ENCODE peak calls at places on chromosomes 5 and 9, in five cellular contexts. L is GM23338, H is K562, T is HepG2, Y is GM12878. C is an unnamed sample.

GRCh38 chr5:96144289-96144688 is 182.6 kb upstream of the ELL2 start:
- DNase-seq in L (peak; percentile 94), H (no peak), T (no peak), Y (no peak), C (no peak)

GRCh38 chr9:9003184-9003583 is 1203.6 kb upstream of the DMAC1 start:
- DNase-seq in L (peak; percentile 48), H (no peak), T (peak; percentile 16), Y (no peak), C (no peak)

GRCh38 chr9:70004310-70004709 is 39.3 kb upstream of the MAMDC2 start:
- DNase-seq in L (no peak), H (no peak), T (no peak), Y (no peak), C (no peak)

GRCh38 chr5:11048760-11049159 is 287.7 kb upstream of the DAP start:
- DNase-seq in L (no peak), H (no peak), T (no peak), Y (no peak), C (no peak)

GRCh38 chr9:114898741-114899140 is 31.6 kb downstream of the TNFSF8 start:
- DNase-seq in L (no peak), H (no peak), T (no peak), Y (no peak), C (no peak)

GRCh38 chr5:124649548-124650501 is 96.6 kb downstream of the ZNF608 start:
- DNase-seq in L (no peak), H (peak; percentile 46), T (no peak), Y (peak; percentile 99), C (no peak)

GRCh38 chr9:124218438-124219289 is 39.1 kb upstream of the NEK6 start:
- DNase-seq in L (no peak), H (no peak), T (peak; percentile 30), Y (peak; percentile 92), C (peak; percentile 72)

GRCh38 chr5:140262839-140263238 is 40.1 kb downstream of the PFDN1 start:
- DNase-seq in L (no peak), H (no peak), T (no peak), Y (no peak), C (no peak)

GRCh38 chr5:33180900-33181299 is 259.9 kb upstream of the TARS1 start:
- DNase-seq in L (peak; percentile 42), H (no peak), T (no peak), Y (no peak), C (peak; percentile 3)

GRCh38 chr9:17116400-17116837 is 18.4 kb upstream of the CNTLN start:
- DNase-seq in L (peak; percentile 60), H (no peak), T (peak; percentile 20), Y (no peak), C (peak; percentile 31)

GRCh38 chr5:68418680-68419079 is 203.1 kb downstream of the PIK3R1 start:
- DNase-seq in L (no peak), H (no peak), T (no peak), Y (no peak), C (no peak)

GRCh38 chr5:32989815-32990214 is 278.7 kb downstream of the NPR3 start:
- DNase-seq in L (no peak), H (no peak), T (no peak), Y (no peak), C (no peak)

GRCh38 chr9:68781866-68782265 is 76.8 kb downstream of the PIP5K1B start:
- DNase-seq in L (no peak), H (no peak), T (no peak), Y (no peak), C (no peak)

GRCh38 chr5:40735609-40736008 is 20.2 kb downstream of the TTC33 start:
- DNase-seq in L (no peak), H (no peak), T (no peak), Y (no peak), C (no peak)

GRCh38 chr5:32642276-32643002 is 57.1 kb downstream of the SUB1 start:
- DNase-seq in L (no peak), H (no peak), T (peak; percentile 55), Y (no peak), C (peak; percentile 15)

DNA sequence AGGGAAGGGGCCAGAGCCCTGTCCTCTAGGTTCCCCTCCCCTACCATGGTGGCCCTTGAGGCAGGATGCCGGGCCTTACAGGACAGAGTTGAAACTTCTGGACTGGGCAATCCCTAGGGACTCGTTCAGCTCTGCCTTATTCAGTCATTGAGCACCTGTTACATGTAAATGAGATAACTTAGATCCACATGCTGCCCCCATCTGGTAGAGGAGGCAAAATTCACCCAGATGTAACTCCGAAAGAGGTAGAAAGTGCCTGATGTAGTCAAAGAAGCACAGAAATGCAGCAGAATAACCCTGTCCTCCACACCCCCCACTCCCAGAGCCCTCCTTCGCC is 1.5 kb downstream of the GGTA1 start:
- DNase-seq in L (peak; percentile 93), H (peak; percentile 74), T (peak; percentile 67), Y (peak; percentile 21), C (peak; percentile 84)
- TF ChIP-seq CTCF in L (peak; percentile 83), H (peak; percentile 67), T (peak; percentile 62), Y (peak; percentile 52), C (peak; percentile 60)

GRCh38 chr5:150180241-150181027 is 9.4 kb upstream of the SLC6A7 start:
- DNase-seq in L (no peak), H (no peak), T (no peak), Y (no peak), C (no peak)
- TF ChIP-seq JUNB in L (no peak), H (no peak), T (no peak), Y (no peak), C (no peak)

GRCh38 chr9:115997923-115998322 is 155.7 kb upstream of the PAPPA start:
- DNase-seq in L (no peak), H (no peak), T (no peak), Y (no peak), C (no peak)

GRCh38 chr9:115998661-115999060 is 154.9 kb upstream of the PAPPA start:
- DNase-seq in L (no peak), H (no peak), T (no peak), Y (no peak), C (no peak)

GRCh38 chr9:115989816-115990215 is 163.8 kb upstream of the PAPPA start:
- DNase-seq in L (no peak), H (no peak), T (no peak), Y (no peak), C (no peak)

GRCh38 chr9:115988701-115989100 is 164.9 kb upstream of the PAPPA start:
- DNase-seq in L (no peak), H (no peak), T (no peak), Y (no peak), C (no peak)

DNA sequence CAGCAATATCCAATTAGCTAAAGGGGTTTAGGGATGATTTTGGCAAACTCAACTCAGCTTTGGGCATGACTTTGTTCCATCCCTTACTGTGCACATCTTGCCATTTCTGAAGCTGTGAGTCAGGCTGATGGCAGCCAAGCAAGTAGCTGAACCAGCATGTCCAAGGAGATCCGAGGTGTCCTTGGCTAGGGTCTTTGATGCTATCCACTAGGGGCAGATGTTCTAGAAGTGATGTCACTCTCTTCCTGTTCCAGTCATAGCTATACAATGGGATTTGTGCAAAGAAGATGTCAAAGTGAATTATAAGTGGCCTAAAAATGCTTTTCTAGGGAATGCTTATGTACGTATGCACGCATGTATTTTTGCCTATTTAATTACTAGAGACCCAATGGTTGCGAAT is 160.8 kb upstream of the PAPPA start:
- DNase-seq in L (peak; percentile 6), H (no peak), T (no peak), Y (no peak), C (peak; percentile 57)
- TF ChIP-seq CTCF in L (peak; percentile 13), H (no peak), T (no peak), Y (no peak), C (no peak)

GRCh38 chr5:177526791-177527190 is 10.0 kb upstream of the DDX41 start:
- DNase-seq in L (no peak), H (no peak), T (no peak), Y (no peak), C (no peak)
- TF ChIP-seq JUNB in L (no peak), H (no peak), T (no peak), Y (no peak), C (no peak)

C was measured in A549.